ENCODE peak calls at places on chromosome 6, in eight cellular contexts. I is activated CD4-positive, alpha-beta T cell treated with anti-CD3 and anti-CD28 coated beads for 36 hours; X is Right ventricle myocardium inferior; C is Panc1; Y is aorta; N is sciatic nerve; L is activated T-helper 17 cell treated with anti-CD3 and anti-CD28 coated beads, Interleukin-2, amount 50 U/mL, for 72 hours; E is naive thymus-derived CD8-positive, alpha-beta T cell. M is an unnamed sample.

GRCh38 chr6:56814802-56815201 is 140.1 kb upstream of the BEND6 start:
- ATAC-seq in I (no peak), X (peak), C (peak), Y (no peak), N (no peak), L (no peak), E (no peak), M (peak)

GRCh38 chr6:44110005-44110681 is 17.1 kb downstream of the MRPL14 start:
- ATAC-seq in I (no peak), X (peak), C (no peak), Y (no peak), N (no peak), L (no peak), E (no peak), M (no peak)

GRCh38 chr6:122118945-122119506 is 280.4 kb upstream of the HSF2 start:
- ATAC-seq in I (no peak), X (no peak), C (no peak), Y (no peak), N (no peak), L (no peak), E (no peak), M (no peak)

GRCh38 chr6:46849361-46849690 is 56.1 kb downstream of the MEP1A start:
- ATAC-seq in I (no peak), X (no peak), C (peak), Y (no peak), N (peak), L (no peak), E (no peak), M (no peak)

GRCh38 chr6:139271056-139271455 is 20.7 kb downstream of the TXLNB start:
- ATAC-seq in I (no peak), X (peak), C (no peak), Y (no peak), N (peak), L (no peak), E (peak), M (no peak)

GRCh38 chr6:87736809-87737540 is 34.9 kb upstream of the AKIRIN2 start:
- ATAC-seq in I (peak), X (no peak), C (no peak), Y (no peak), N (no peak), L (peak), E (no peak), M (no peak)

GRCh38 chr6:42450314-42451145 is 1.2 kb downstream of the TRERF1 start:
- ATAC-seq in I (peak), X (no peak), C (no peak), Y (no peak), N (no peak), L (peak), E (no peak), M (no peak)

GRCh38 chr6:2258112-2258511 is 12.7 kb upstream of the GMDS start:
- ATAC-seq in I (no peak), X (no peak), C (no peak), Y (no peak), N (no peak), L (no peak), E (no peak), M (no peak)

GRCh38 chr6:484086-484728 is 92.7 kb downstream of the IRF4 start:
- ATAC-seq in I (peak), X (no peak), C (no peak), Y (no peak), N (no peak), L (peak), E (no peak), M (no peak)

GRCh38 chr6:111524735-111525134 is 41.7 kb upstream of the REV3L start:
- ATAC-seq in I (peak), X (no peak), C (no peak), Y (no peak), N (no peak), L (peak), E (no peak), M (no peak)

GRCh38 chr6:149150999-149151398 is 166.5 kb upstream of the TAB2 start:
- ATAC-seq in I (peak), X (no peak), C (no peak), Y (no peak), N (no peak), L (peak), E (no peak), M (no peak)

M was measured in SK-N-SH treated with all-trans-retinoic acid at 6 μM for 48 hours.